ENCODE peak calls at places on chromosomes 11 and 22, in six cellular contexts. B, C, J, L, H and R are unnamed samples.
A peak's percentile ranks its signal among the peaks of the same experiment; 100 is the strongest.

GRCh38 chr11:118902336-118903203 is 18.9 kb downstream of the CXCR5 start:
- DNase-seq in B (no peak), J (no peak), L (no peak), H (peak; percentile 61), C (no peak), R (no peak)

GRCh38 chr22:28780296-28780695 is 7.8 kb downstream of the CCDC117 start:
- DNase-seq in B (no peak), L (no peak), J (no peak), C (no peak), H (no peak), R (no peak)

GRCh38 chr11:20156280-20156875 is 3.9 kb downstream of the DBX1 start:
- DNase-seq in L (peak; percentile 52), C (peak; percentile 26), H (no peak), J (no peak), B (no peak), R (no peak)

GRCh38 chr22:46446799-46447198 is 90.6 kb downstream of the CELSR1 start:
- DNase-seq in L (no peak), J (no peak), C (no peak), H (no peak), B (no peak), R (no peak)

GRCh38 chr22:44247346-44247745 is 65.4 kb downstream of the SHISAL1 start:
- DNase-seq in J (no peak), L (no peak), C (no peak), B (no peak), H (no peak), R (no peak)

GRCh38 chr11:34653851-34654490 is 33.1 kb downstream of the EHF start:
- DNase-seq in C (no peak), H (no peak), B (no peak), L (no peak), J (no peak), R (no peak)

GRCh38 chr22:36858156-36858555 is 2.6 kb upstream of the NCF4 start:
- DNase-seq in H (peak; percentile 6), B (no peak), C (no peak), L (no peak), J (no peak), R (no peak)

GRCh38 chr11:119320593-119321524 is 3.9 kb upstream of the MCAM start:
- DNase-seq in L (no peak), J (peak; percentile 65), B (no peak), H (peak; percentile 92), C (no peak), R (peak; percentile 47)

GRCh38 chr11:27088353-27088752 is 47.7 kb downstream of the BBOX1 start:
- DNase-seq in J (no peak), L (no peak), H (no peak), C (no peak), B (no peak), R (no peak)

GRCh38 chr11:126410649-126411048 is 55.2 kb downstream of the ST3GAL4 start:
- DNase-seq in H (peak; percentile 84), C (no peak), L (no peak), J (no peak), B (no peak), R (no peak)

GRCh38 chr22:46381142-46381541 is 45.6 kb downstream of the TRMU start:
- DNase-seq in J (no peak), C (no peak), L (no peak), B (no peak), H (no peak), R (no peak)

GRCh38 chr11:38307455-38307854 is 1709.4 kb upstream of the RAG2 start:
- DNase-seq in H (no peak), B (no peak), J (no peak), C (no peak), L (no peak), R (no peak)

GRCh38 chr11:38300570-38300969 is 1702.5 kb upstream of the RAG2 start:
- DNase-seq in J (no peak), B (no peak), H (no peak), C (no peak), L (no peak), R (no peak)

GRCh38 chr11:38304926-38305325 is 1706.9 kb upstream of the RAG2 start:
- DNase-seq in C (no peak), B (no peak), H (no peak), J (no peak), L (no peak), R (no peak)

GRCh38 chr11:38302564-38302963 is 1704.5 kb upstream of the RAG2 start:
- DNase-seq in J (no peak), C (no peak), H (no peak), L (no peak), B (no peak), R (no peak)

GRCh38 chr11:38305682-38306081 is 1707.6 kb upstream of the RAG2 start:
- DNase-seq in J (no peak), H (no peak), L (no peak), B (no peak), C (no peak), R (no peak)
- TF ChIP-seq CTCF in J (no peak), H (no peak), L (no peak), B (no peak), C (no peak), R (no peak)

DNA sequence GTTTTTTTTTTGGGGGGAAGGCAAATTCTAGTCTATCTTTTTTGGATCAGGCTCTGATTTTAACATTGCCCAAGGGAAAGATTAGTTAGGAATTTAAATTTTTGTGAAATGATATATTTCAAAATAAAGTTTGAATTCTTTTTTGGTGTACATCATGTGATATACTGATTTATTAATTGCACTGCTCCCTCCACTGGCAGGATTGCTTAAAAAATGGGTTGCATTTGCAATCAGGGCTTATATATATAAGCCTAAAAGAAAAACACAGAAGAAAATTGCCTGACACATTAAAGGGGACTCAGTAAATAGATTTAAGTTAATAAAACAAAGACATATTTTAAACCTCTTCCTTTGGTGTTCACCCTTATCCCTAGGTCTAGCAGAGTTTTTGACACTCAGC is 1.2 kb downstream of the DYNC2H1 start:
- DNase-seq in L (no peak), J (no peak), H (no peak), C (no peak), B (no peak), R (no peak)
- TF ChIP-seq CTCF in L (no peak), J (peak; percentile 40), H (no peak), C (no peak), B (peak; percentile 11), R (no peak)

GRCh38 chr11:116890193-116890592 is 52.8 kb upstream of the APOA1 start:
- DNase-seq in B (no peak), L (no peak), J (peak; percentile 39), C (no peak), H (no peak), R (no peak)

GRCh38 chr11:116893437-116893836 is 56.0 kb upstream of the APOA1 start:
- DNase-seq in J (no peak), C (no peak), H (no peak), B (no peak), L (no peak), R (no peak)

GRCh38 chr11:116892374-116892773 is 55.0 kb upstream of the APOA1 start:
- DNase-seq in B (no peak), L (no peak), J (no peak), C (no peak), H (no peak), R (no peak)

GRCh38 chr11:116890607-116891006 is 53.2 kb upstream of the APOA1 start:
- DNase-seq in H (no peak), C (no peak), J (no peak), B (no peak), L (no peak), R (no peak)

DNA sequence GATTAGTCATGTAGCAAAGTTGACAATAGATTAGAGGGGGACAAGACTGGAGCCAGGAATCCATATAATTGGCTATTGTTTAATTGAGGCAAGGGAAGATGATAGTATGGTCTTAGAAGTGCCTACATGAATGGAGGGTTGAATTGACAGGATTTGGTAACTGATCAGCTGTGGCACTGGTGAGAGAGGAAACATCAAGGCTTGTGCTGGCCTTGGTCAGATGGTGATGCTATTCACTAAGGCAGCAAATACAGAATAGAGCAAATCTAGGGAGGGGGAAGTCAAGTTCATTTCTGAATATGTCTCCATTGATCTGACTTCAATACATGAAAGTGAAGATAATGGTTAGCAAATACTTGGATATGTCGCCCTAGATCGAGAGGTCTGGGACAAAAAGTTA is 54.3 kb upstream of the APOA1 start:
- DNase-seq in L (no peak), B (no peak), C (no peak), J (no peak), H (no peak), R (no peak)
- TF ChIP-seq CTCF in L (no peak), B (no peak), C (no peak), J (no peak), H (no peak), R (no peak)

GRCh38 chr11:36033936-36034335 is 90.1 kb downstream of the LDLRAD3 start:
- DNase-seq in H (no peak), C (no peak), L (no peak), J (no peak), B (no peak), R (no peak)

GRCh38 chr11:36034572-36035331 is 90.9 kb downstream of the LDLRAD3 start:
- DNase-seq in J (no peak), C (no peak), L (no peak), B (no peak), H (no peak), R (no peak)

GRCh38 chr11:36033082-36033751 is 89.4 kb downstream of the LDLRAD3 start:
- DNase-seq in H (no peak), L (no peak), J (no peak), C (no peak), B (no peak), R (no peak)

GRCh38 chr11:36027731-36028130 is 83.9 kb downstream of the LDLRAD3 start:
- DNase-seq in H (no peak), L (no peak), J (no peak), C (no peak), B (no peak), R (no peak)

GRCh38 chr11:36030707-36031365 is 87.0 kb downstream of the LDLRAD3 start:
- DNase-seq in L (no peak), H (no peak), B (no peak), C (no peak), J (no peak), R (no peak)
- TF ChIP-seq CTCF in L (no peak), H (no peak), B (no peak), C (no peak), J (no peak), R (no peak)

GRCh38 chr11:67700141-67700540 is 25.7 kb upstream of the ALDH3B2 start:
- DNase-seq in L (no peak), J (no peak), H (no peak), B (no peak), C (no peak), R (no peak)
- TF ChIP-seq CTCF in L (no peak), J (peak; percentile 41), H (no peak), B (no peak), C (no peak), R (no peak)

GRCh38 chr11:38818720-38819119 is 2220.7 kb upstream of the RAG2 start:
- DNase-seq in H (no peak), J (no peak), C (no peak), L (no peak), B (no peak), R (no peak)

GRCh38 chr11:38819986-38820385 is 2221.9 kb upstream of the RAG2 start:
- DNase-seq in L (no peak), H (no peak), B (no peak), J (no peak), C (no peak), R (no peak)

DNA sequence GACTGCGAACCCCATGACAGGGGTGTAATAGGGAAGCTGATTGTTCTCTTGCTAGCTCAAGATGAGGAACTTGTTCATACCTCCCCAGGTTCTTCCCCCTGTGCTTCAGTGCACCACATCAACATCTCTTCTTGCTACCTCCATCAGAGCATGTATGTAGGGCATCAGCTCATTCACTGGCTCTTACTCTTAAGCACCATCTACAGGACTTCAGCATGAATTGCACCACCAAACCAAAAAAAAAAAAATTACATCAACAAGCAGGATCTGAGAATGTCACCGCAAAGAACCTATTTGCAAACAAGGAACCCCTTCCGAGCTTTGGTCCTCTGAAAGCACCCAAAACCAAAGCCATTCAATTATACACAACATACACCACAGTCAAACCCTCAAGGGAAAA is 2226.5 kb upstream of the RAG2 start:
- DNase-seq in H (no peak), B (no peak), L (no peak), J (no peak), C (no peak), R (no peak)
- TF ChIP-seq CTCF in H (no peak), B (peak; percentile 43), L (no peak), J (peak; percentile 48), C (no peak), R (no peak)